ENCODE peak calls at places on chromosomes 1 and 21, in seven cellular contexts. B is mesendoderm, A is fibroblast of lung, W is endodermal cell, U is kidney, Q is H9, G is astrocyte. F is an unnamed sample.

GRCh38 chr1:94805912-94806311 is 14.2 kb upstream of the SLC44A3 start:
- DNase-seq in A (peak; percentile 66), W (peak; percentile 85), B (peak; percentile 60), U (no peak), Q (peak; percentile 57), G (no peak), F (peak; percentile 71)

GRCh38 chr1:234727018-234727757 is 117.2 kb upstream of the IRF2BP2 start:
- DNase-seq in U (no peak), B (peak; percentile 35), A (no peak), W (no peak), G (no peak), Q (no peak), F (no peak)

GRCh38 chr1:56374026-56374974 is 205.1 kb downstream of the PLPP3 start:
- DNase-seq in W (no peak), A (peak; percentile 30), Q (no peak), B (no peak), U (no peak), G (peak; percentile 57), F (no peak)

GRCh38 chr1:234608720-234609527 is 1.1 kb downstream of the IRF2BP2 start:
- DNase-seq in B (peak; percentile 76), A (peak; percentile 38), Q (no peak), W (peak; percentile 73), G (no peak), U (peak; percentile 90), F (no peak)

GRCh38 chr1:155053531-155054105 is 2.5 kb downstream of the ADAM15 start:
- DNase-seq in G (no peak), W (no peak), A (no peak), Q (no peak), U (peak; percentile 53), B (no peak), F (no peak)

GRCh38 chr1:202599669-202600431 is 110.4 kb downstream of the SYT2 start:
- DNase-seq in Q (peak; percentile 84), W (peak; percentile 91), G (peak; percentile 56), B (peak; percentile 86), A (peak; percentile 83), U (peak; percentile 87), F (peak; percentile 46)

GRCh38 chr1:95035536-95035935 is 37.2 kb downstream of the ALG14 start:
- DNase-seq in A (peak; percentile 94), B (no peak), G (peak; percentile 98), U (no peak), Q (no peak), W (no peak), F (no peak)

GRCh38 chr1:87358219-87358618 is 29.5 kb downstream of the LMO4 start:
- DNase-seq in A (peak; percentile 22), U (no peak), G (no peak), Q (no peak), W (no peak), B (no peak), F (no peak)

GRCh38 chr1:17233675-17234074 is 15.2 kb upstream of the PADI3 start:
- DNase-seq in G (peak; percentile 91), Q (no peak), A (peak; percentile 66), B (peak; percentile 28), W (no peak), U (peak; percentile 96), F (peak; percentile 94)

GRCh38 chr1:208597571-208597970 is 353.4 kb upstream of the PLXNA2 start:
- DNase-seq in B (no peak), A (no peak), W (no peak), Q (no peak), G (no peak), U (no peak), F (no peak)

GRCh38 chr1:218517507-218517906 is 172.4 kb downstream of the TGFB2 start:
- DNase-seq in U (no peak), A (no peak), W (no peak), G (no peak), B (no peak), Q (no peak), F (no peak)

GRCh38 chr1:64941466-64942117 is 24.8 kb downstream of the JAK1 start:
- DNase-seq in A (no peak), W (no peak), G (no peak), B (no peak), U (no peak), Q (no peak), F (no peak)

GRCh38 chr1:5235355-5235899 is 581.0 kb downstream of the AJAP1 start:
- DNase-seq in A (no peak), G (no peak), W (peak; percentile 55), U (no peak), B (peak; percentile 17), Q (no peak), F (no peak)

GRCh38 chr1:43545686-43546387 is 15.2 kb downstream of the PTPRF start:
- DNase-seq in U (peak; percentile 94), A (peak; percentile 61), B (peak; percentile 97), Q (peak; percentile 97), W (peak; percentile 98), G (no peak), F (peak; percentile 97)

GRCh38 chr1:165560834-165561233 is 17.0 kb downstream of the LRRC52 start:
- DNase-seq in B (peak; percentile 78), G (no peak), A (no peak), W (peak; percentile 58), Q (no peak), U (no peak), F (no peak)

GRCh38 chr21:27300770-27301169 is 333.9 kb upstream of the ADAMTS5 start:
- DNase-seq in G (peak; percentile 28), W (no peak), U (no peak), A (peak; percentile 88), B (no peak), Q (no peak), F (no peak)

GRCh38 chr1:243315933-243316332 is 60.1 kb downstream of the SDCCAG8 start:
- DNase-seq in Q (no peak), A (no peak), W (no peak), U (no peak), G (no peak), B (no peak), F (no peak)

GRCh38 chr1:243312962-243313634 is 57.3 kb downstream of the SDCCAG8 start:
- DNase-seq in B (no peak), U (no peak), A (no peak), Q (no peak), W (no peak), G (no peak), F (no peak)

GRCh38 chr1:243311809-243312208 is 56.0 kb downstream of the SDCCAG8 start:
- DNase-seq in W (no peak), G (no peak), B (no peak), U (no peak), Q (no peak), A (no peak), F (no peak)

GRCh38 chr1:243315455-243315854 is 59.6 kb downstream of the SDCCAG8 start:
- DNase-seq in W (no peak), G (peak; percentile 32), U (no peak), A (no peak), Q (no peak), B (no peak), F (no peak)

GRCh38 chr1:243313635-243314536 is 58.0 kb downstream of the SDCCAG8 start:
- DNase-seq in B (no peak), A (no peak), G (no peak), W (no peak), Q (no peak), U (no peak), F (no peak)
- H3K27ac ChIP-seq in B (no peak overlapping the region), A (no peak overlapping the region), G (no peak overlapping the region), W (no peak overlapping the region), Q (no peak overlapping the region), U (peak overlapping the region; percentile 26), F (no peak overlapping the region)

GRCh38 chr1:158818560-158818959 is 12.6 kb upstream of the MNDA start:
- DNase-seq in B (no peak), G (no peak), Q (no peak), A (no peak), W (no peak), U (no peak), F (no peak)

GRCh38 chr1:158818991-158819405 is 12.2 kb upstream of the MNDA start:
- DNase-seq in Q (no peak), G (no peak), U (no peak), W (no peak), A (no peak), B (no peak), F (no peak)

GRCh38 chr1:158814970-158815369 is 16.2 kb upstream of the MNDA start:
- DNase-seq in G (no peak), B (no peak), Q (no peak), U (no peak), A (no peak), W (no peak), F (no peak)

GRCh38 chr1:158821723-158822122 is 9.4 kb upstream of the MNDA start:
- DNase-seq in B (no peak), A (no peak), W (no peak), G (no peak), U (no peak), Q (no peak), F (no peak)

DNA sequence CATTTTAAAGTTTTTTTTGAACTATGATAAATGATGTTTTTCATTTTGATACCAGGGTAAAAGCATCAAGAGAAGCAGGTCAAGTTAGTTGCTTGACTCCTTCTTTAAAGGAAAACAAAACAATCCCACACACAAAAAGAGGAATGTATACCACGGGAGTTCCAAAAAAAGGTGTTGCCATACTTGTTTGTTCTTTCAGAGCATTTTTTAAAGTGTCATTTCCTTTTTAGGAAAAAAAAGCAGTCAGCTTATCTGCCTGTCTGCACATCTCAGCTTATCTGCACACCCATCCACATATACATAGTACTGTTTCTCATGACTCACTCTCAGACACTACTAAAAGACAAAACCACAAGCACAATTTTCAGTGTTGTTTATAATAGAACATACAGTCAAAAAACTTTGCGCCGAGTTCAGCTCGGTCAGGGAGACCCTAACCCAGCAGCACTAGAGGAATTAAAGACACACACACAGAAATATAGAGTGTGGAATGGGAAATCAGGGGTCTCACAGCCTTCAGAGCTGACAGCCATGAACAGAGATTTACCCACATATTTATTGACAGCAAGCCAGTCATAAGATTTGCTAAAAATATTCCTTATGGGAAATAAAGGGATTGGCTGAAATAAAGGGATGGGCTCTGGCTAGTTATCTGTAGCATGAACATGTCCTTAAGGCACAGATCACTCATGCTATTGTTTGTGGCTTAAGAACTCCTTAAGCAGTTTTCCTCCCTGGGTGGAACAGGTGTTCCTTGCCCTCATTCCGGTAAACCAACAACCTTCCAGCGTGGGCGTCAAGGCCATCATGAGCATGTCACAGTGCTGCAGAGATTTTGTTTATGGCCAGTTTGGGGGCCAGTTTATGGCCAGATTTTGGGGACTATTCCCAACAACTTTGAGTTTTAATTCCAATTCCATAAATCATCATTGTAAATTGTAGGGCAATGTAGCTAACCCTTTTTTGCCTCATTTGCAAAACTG is 11.4 kb upstream of the MNDA start:
- DNase-seq in W (no peak), A (peak; percentile 1), G (peak; percentile 8), Q (no peak), B (no peak), U (no peak), F (no peak)
- H3K9ac ChIP-seq in W (no peak overlapping the region), A (no peak overlapping the region), G (no peak overlapping the region), Q (no peak overlapping the region), B (no peak overlapping the region), U (no peak overlapping the region), F (no peak overlapping the region)

GRCh38 chr1:27380223-27380622 is 2.9 kb downstream of the CD164L2 start:
- DNase-seq in B (no peak), U (no peak), W (no peak), A (no peak), Q (no peak), G (no peak), F (no peak)
- H3K27ac ChIP-seq in B (no peak overlapping the region), U (no peak overlapping the region), W (no peak overlapping the region), A (no peak overlapping the region), Q (no peak overlapping the region), G (no peak overlapping the region), F (no peak overlapping the region)

DNA sequence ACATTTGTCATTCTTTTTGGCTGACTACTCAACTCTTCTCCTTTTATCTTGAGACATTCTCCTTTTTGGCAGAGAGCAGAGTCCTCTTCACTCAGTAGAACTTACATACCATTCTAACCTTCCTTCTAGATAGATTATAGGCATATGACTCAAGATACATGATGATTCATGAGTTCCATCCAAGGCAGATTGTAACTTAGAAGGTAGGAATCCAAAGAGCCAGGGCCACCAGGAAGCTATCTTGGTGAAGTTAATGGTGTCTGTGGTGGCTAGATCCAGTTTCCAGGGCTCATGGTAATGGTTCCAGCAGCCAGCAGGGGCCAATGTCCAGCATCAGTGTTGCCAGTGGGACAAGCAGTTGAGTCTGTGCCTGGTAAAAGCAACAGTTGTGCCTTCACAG is 76.1 kb upstream of the KIAA0040 start:
- DNase-seq in W (peak; percentile 47), B (peak; percentile 18), G (no peak), Q (no peak), U (no peak), A (no peak), F (no peak)
- H3K9ac ChIP-seq in W (no peak overlapping the region), B (no peak overlapping the region), G (no peak overlapping the region), Q (no peak overlapping the region), U (no peak overlapping the region), A (no peak overlapping the region), F (no peak overlapping the region)